ENCODE peak calls at places on chromosomes 7 and 10, in four cellular contexts. Q, D, H and Z are unnamed samples.
A peak's percentile ranks its signal among the peaks of the same experiment; 100 is the strongest.

GRCh38 chr7:25519962-25520562 is 291.8 kb upstream of the NPVF start:
- DNase-seq in Q (no peak), D (no peak), H (no peak), Z (no peak)

GRCh38 chr7:53602817-53603418 is 567.5 kb downstream of the POM121L12 start:
- DNase-seq in H (no peak), Q (no peak), D (peak; percentile 76), Z (no peak)

GRCh38 chr7:140686921-140687320 is 9.6 kb upstream of the NDUFB2 start:
- DNase-seq in D (no peak), Q (no peak), H (no peak), Z (peak; percentile 63)

GRCh38 chr7:105674200-105675030 is 93.1 kb upstream of the EFCAB10 start:
- DNase-seq in H (no peak), Q (no peak), D (peak; percentile 49), Z (no peak)

GRCh38 chr10:28111712-28112111 is 112.8 kb upstream of the ODAD2 start:
- DNase-seq in H (no peak), Q (no peak), D (no peak), Z (no peak)

GRCh38 chr7:50069613-50070012 is 23.4 kb downstream of the ZPBP start:
- DNase-seq in H (no peak), Q (peak; percentile 51), D (peak; percentile 56), Z (no peak)

GRCh38 chr10:58264780-58265179 is 2.9 kb downstream of the IPMK start:
- DNase-seq in D (no peak), Q (no peak), H (no peak), Z (no peak)

GRCh38 chr7:491958-492713 is 27.5 kb downstream of the PDGFA start:
- DNase-seq in Q (peak; percentile 33), D (no peak), H (no peak), Z (no peak)

GRCh38 chr7:2037301-2037804 is 195.4 kb downstream of the MAD1L1 start:
- DNase-seq in H (no peak), Q (peak; percentile 30), D (no peak), Z (peak; percentile 44)

GRCh38 chr10:73922007-73922863 is 11.3 kb downstream of the PLAU start:
- DNase-seq in H (no peak), Q (no peak), D (no peak), Z (no peak)

GRCh38 chr7:55140221-55140980 is 121.6 kb downstream of the EGFR start:
- DNase-seq in H (no peak), Q (no peak), D (no peak), Z (peak; percentile 15)

GRCh38 chr10:127427926-127428325 is 121.2 kb upstream of the NPS start:
- DNase-seq in D (no peak), H (no peak), Q (no peak), Z (no peak)

GRCh38 chr10:80204193-80204714 is 1.1 kb downstream of the ANXA11 start:
- DNase-seq in H (peak; percentile 81), D (peak; percentile 79), Q (peak; percentile 80), Z (no peak)

GRCh38 chr10:90969947-90970673 is 49.2 kb upstream of the ANKRD1 start:
- DNase-seq in H (no peak), Q (no peak), D (no peak), Z (no peak)

GRCh38 chr7:18064242-18064838 is 36.7 kb upstream of the PRPS1L1 start:
- DNase-seq in Q (no peak), H (no peak), D (peak; percentile 87), Z (no peak)

GRCh38 chr7:156473476-156474240 is 166.9 kb upstream of the RNF32 start:
- DNase-seq in Q (no peak), D (peak; percentile 76), H (peak; percentile 56), Z (peak; percentile 66)

GRCh38 chr7:104267701-104268368 is 60.0 kb upstream of the ORC5 start:
- DNase-seq in D (no peak), H (no peak), Q (no peak), Z (no peak)
- TF ChIP-seq CTCF in D (peak; percentile 70), H (no peak), Q (peak; percentile 34), Z (peak; percentile 62)

DNA sequence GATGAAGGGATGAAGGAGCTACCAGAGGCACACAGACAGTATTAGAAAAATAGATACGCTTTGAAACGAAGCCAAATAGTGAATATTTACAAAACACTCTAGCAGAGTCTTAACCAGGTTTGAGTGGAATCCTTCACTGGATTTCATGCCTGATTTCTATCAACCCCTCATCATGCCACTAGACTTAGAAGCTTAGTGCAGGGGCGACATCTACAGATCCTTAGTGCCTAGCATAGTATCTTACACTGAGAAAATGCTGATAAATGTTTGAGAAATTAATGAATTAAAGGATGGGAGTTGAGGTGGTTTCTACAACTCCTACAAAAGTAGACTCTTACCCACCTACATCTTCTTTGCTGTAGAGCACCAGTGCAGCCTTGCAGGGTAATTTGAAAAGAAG is 54.7 kb upstream of the CCNJ start:
- DNase-seq in D (no peak), H (no peak), Q (no peak), Z (no peak)
- TF ChIP-seq CTCF in D (no peak), H (no peak), Q (no peak), Z (no peak)

DNA sequence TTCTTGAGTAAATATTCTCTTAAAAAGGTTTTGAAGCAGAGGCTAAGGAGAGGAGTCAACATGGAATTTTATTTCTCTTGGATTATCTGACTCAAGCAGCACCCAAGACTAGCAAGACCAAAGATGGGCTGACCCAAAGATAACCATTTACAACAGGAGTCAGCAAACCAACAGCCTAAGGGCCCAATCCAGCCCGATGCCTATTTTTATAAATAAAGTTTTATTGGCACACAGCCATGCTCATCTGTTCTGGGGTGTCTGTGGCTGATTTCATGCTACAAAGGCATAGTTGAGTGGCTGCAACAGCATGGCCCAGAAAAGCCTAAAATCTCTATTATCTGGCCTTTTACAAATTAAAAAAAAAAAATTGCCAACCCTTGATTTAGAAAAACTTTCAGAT is 90.0 kb downstream of the KCNMA1 start:
- DNase-seq in Q (no peak), H (no peak), D (no peak), Z (no peak)
- TF ChIP-seq CTCF in Q (no peak), H (no peak), D (no peak), Z (no peak)

DNA sequence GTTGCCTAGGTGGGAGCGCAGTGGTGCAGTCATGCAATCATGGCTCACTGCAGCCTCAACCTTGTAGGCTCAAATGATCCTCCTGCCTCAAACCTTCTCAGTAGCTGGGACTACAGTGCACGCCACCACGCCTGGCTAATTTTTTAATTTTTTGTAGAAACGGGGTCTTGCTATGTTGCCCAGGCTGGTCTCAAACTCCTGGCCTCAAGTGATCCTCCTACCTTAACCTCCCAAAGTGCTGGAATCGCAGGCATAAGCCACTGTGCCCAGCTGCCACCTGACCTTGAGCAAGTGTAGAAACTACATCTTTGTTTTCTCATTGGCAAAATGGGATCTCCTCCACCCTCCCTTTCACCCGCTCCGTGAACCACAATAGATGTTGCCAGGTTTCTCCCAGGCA is 15.0 kb upstream of the MYH16 start:
- DNase-seq in H (no peak), D (no peak), Q (no peak), Z (no peak)
- TF ChIP-seq CTCF in H (no peak), D (no peak), Q (no peak), Z (no peak)

DNA sequence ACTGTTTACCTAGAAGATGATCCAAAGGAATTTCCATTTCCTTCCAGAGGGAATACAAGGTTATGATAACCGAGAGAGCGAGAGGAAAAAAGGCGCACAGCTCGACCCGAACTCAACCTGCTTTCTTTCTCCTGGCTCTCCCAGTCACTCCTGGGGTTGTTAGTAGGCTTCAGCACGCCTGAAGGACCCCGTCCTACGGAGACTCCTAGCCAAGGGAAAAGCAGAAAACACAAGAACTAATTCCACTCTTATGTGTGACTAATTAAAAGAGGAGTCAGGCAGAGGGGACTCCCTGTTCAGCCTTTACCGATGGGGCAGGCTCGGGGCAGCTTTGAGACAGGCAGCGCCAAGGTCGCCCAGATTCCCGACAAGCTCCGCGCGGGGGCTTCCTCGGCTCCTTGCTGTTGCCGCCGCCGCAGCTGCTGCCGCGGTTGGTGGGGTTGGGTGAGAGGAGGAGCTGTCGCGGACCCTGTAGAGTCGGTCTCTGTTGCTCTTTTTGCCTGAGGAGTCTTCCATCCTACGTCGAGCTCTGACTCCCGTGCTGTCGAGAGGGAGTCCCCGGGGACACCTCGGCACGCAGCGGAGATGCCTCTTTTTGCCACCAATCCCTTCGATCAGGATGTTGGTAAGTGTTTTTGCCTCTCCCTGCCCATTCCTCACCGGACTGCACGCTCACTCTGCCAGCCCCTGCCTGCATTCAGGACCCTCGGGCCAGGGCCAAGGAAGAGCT is at the start of gene STAM:
- DNase-seq in D (peak; percentile 95), H (peak; percentile 87), Q (peak; percentile 92), Z (peak; percentile 97)
- TF ChIP-seq CTCF in D (no peak), H (no peak), Q (no peak), Z (no peak)

GRCh38 chr7:39493929-39494328 is 72.3 kb upstream of the YAE1 start:
- DNase-seq in Q (no peak), H (no peak), D (no peak), Z (no peak)
- TF ChIP-seq CTCF in Q (no peak), H (no peak), D (no peak), Z (no peak)

GRCh38 chr7:97381815-97382214 is 264.3 kb downstream of the SDHAF3 start:
- DNase-seq in D (no peak), H (no peak), Q (no peak), Z (no peak)
- TF ChIP-seq CTCF in D (no peak), H (no peak), Q (no peak), Z (no peak)

GRCh38 chr10:112446855-112447691 is at the start of the genes VTI1A and ZDHHC6:
- DNase-seq in Q (peak; percentile 89), H (peak; percentile 85), D (peak; percentile 94), Z (peak; percentile 91)
- TF ChIP-seq CTCF in Q (no peak), H (no peak), D (peak; percentile 41), Z (peak; percentile 31)